ENCODE peak calls at places on chromosome 20, in four cellular contexts. D is GM12878, E is K562, C is HepG2. H is an unnamed sample.

GRCh38 chr20:59938221-59938620 is 1.9 kb downstream of the PPP1R3D start:
- DNase-seq in C (no peak), E (no peak), D (no peak), H (no peak)

GRCh38 chr20:38210741-38211140 is 45.7 kb upstream of the TGM2 start:
- DNase-seq in E (no peak), C (no peak), D (no peak), H (no peak)

GRCh38 chr20:9506337-9506821 is 8.0 kb upstream of the LAMP5 start:
- DNase-seq in C (no peak), E (no peak), D (no peak), H (peak)

GRCh38 chr20:38046572-38046971 is 13.0 kb downstream of the RPRD1B start:
- DNase-seq in C (no peak), D (no peak), E (no peak), H (peak)

GRCh38 chr20:39016496-39016895 is 54.4 kb downstream of the DHX35 start:
- DNase-seq in C (no peak), E (no peak), D (no peak), H (no peak)

GRCh38 chr20:57834306-57834863 is 124.6 kb upstream of the PMEPA1 start:
- DNase-seq in D (no peak), E (no peak), C (no peak), H (no peak)

GRCh38 chr20:57387945-57388351 is 3.2 kb upstream of the RBM38 start:
- DNase-seq in E (no peak), C (no peak), D (no peak), H (no peak)

GRCh38 chr20:34129518-34130162 is 17.6 kb upstream of the EIF2S2 start:
- DNase-seq in D (peak), E (peak), C (peak), H (peak)

GRCh38 chr20:50838707-50839385 is 44.0 kb downstream of the BCAS4 start:
- DNase-seq in D (no peak), C (no peak), E (peak), H (no peak)

GRCh38 chr20:45340236-45340847 is 7.9 kb downstream of the SDC4 start:
- DNase-seq in C (peak), E (no peak), D (no peak), H (no peak)
- TF ChIP-seq TCF7 in C (no peak), E (no peak), D (no peak), H (no peak)

GRCh38 chr20:3818155-3819151 is 1.9 kb upstream of the AP5S1 start:
- DNase-seq in C (peak), D (no peak), E (peak), H (peak)
- TF ChIP-seq TCF7 in C (no peak), D (no peak), E (no peak), H (no peak)

DNA sequence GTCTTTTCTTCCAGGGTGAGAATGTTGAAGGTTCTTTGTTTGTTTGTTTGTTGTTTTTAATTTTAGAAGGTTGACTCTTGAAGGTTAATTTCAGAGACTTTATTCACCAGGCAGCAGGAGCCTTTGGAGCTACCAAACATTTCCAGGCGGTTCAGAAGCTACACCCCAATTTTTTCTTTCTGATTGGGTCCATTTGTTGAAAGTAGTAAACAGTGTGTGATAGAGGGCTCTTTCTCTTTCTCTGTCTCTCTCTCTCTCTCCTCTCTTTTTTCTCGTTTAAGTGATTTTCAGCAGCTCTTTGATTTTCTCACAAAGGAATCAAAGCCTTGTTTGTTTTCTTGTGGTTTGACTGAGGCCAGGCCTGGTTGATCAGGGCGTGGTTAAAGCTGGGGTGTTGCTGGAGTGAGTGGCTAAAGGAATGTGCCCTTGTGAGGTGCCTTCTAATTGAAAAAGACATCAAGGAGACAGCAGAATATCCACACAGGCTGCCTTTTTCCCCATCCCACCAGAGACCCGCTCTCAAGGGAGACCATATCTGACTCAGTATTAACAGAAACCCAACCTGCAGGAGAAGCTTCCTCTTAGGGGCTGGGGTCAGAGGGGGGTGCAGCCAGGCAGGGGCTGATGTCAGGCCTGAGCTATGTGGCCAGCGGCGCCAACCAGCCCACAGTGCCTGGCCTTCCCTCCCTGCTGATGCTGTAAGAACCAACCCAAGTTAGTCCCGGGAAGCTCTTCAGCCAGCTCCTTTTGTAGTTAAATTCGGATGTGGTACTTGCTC is 40.4 kb upstream of the NAA20 start:
- DNase-seq in C (peak), E (no peak), D (no peak), H (no peak)
- TF ChIP-seq TCF7 in C (peak), E (no peak), D (no peak), H (no peak)

GRCh38 chr20:25035924-25036323 is 22.0 kb downstream of the ACSS1 start:
- DNase-seq in E (no peak), C (no peak), D (no peak), H (no peak)
- TF ChIP-seq TCF7 in E (no peak), C (no peak), D (no peak), H (no peak)

GRCh38 chr20:56158489-56158888 is 90.0 kb upstream of the MC3R start:
- DNase-seq in C (no peak), D (no peak), E (no peak), H (no peak)

GRCh38 chr20:56160956-56161355 is 87.6 kb upstream of the MC3R start:
- DNase-seq in D (no peak), E (no peak), C (no peak), H (no peak)

GRCh38 chr20:56166781-56167465 is 81.6 kb upstream of the MC3R start:
- DNase-seq in E (no peak), C (no peak), D (no peak), H (no peak)

GRCh38 chr20:56163806-56164205 is 84.7 kb upstream of the MC3R start:
- DNase-seq in E (no peak), C (no peak), D (no peak), H (no peak)
- TF ChIP-seq TCF7 in E (no peak), C (no peak), D (no peak), H (no peak)

GRCh38 chr20:19291024-19291817 is 78.8 kb downstream of the SLC24A3 start:
- DNase-seq in E (no peak), D (no peak), C (no peak), H (no peak)

GRCh38 chr20:19291818-19292132 is 79.3 kb downstream of the SLC24A3 start:
- DNase-seq in D (no peak), E (no peak), C (no peak), H (no peak)

GRCh38 chr20:19289451-19289850 is 77.0 kb downstream of the SLC24A3 start:
- DNase-seq in E (no peak), D (no peak), C (no peak), H (no peak)

GRCh38 chr20:19288061-19288460 is 75.6 kb downstream of the SLC24A3 start:
- DNase-seq in E (no peak), C (no peak), D (no peak), H (no peak)

DNA sequence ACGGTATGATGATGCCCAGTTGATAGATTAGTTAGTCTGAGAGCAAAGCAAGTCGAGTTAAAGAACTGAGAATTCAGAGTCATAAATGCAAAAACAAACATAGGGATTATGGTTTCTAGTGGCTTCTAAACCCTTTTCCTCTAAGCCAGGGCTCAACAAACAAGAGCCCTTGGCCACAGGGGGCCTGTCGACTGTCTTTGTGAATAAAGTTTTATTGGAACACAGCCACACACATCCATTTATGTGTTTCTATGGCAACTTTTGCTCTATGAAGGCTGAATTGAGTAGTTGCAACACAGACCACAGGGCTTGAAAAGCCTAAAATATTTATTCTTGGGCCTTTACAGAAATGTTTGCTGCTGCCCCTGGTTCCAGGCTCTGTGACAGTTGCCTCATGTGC is 76.2 kb downstream of the SLC24A3 start:
- DNase-seq in C (no peak), D (no peak), E (no peak), H (no peak)
- TF ChIP-seq TCF7 in C (no peak), D (no peak), E (no peak), H (no peak)

DNA sequence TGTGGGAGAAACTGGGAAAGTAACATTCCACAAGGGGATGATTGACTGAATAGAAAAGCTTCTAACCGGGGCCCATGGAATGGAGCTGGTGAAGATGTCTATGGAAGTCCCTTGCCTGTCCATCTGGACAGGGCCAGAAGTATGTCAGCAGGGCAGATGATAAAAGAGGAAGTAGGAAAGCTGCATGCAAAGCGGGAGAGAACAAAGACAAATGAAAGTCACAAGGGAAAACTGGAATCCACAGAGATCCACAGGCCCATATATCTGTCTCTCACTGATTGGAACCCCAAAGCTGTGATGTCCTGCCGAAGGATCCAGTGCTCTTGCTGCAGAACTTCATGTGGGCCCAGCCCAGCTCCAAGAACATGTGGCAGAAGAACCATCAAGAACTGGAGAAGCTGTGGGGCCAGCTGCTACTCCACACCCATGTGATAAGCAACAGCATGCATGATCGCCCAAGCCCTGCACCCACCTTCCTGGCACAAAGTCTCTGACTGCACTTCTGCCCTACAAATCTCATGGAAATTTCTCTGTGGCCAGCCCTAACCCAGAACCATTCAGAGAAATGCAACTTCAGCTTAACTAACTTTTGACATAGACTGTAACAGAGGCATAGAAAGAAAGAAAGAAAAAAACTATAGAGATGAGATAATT is 716.0 kb downstream of the KIF16B start:
- DNase-seq in E (no peak), D (peak), C (no peak), H (no peak)
- TF ChIP-seq TCF7 in E (no peak), D (no peak), C (no peak), H (no peak)